ENCODE peak calls at places on chromosomes 12 and 14, in five cellular contexts. One of them, this sample, is unnamed. For H3K4me1 and H3K27me3, the result is how much of the 10 kb centered on the place peaks cover.

GRCh38 chr12:114746297-114747074 is 62.5 kb upstream of the TBX3 start:
- DNase-seq in IMR-90: peak
- DNase-seq in upper lobe of left lung: no peak
- DNase-seq in body of pancreas: no peak
- DNase-seq in heart left ventricle: no peak
- DNase-seq in this sample: no peak

GRCh38 chr12:28807535-28807934 is 341.5 kb upstream of the FAR2 start:
- DNase-seq in IMR-90: no peak
- DNase-seq in upper lobe of left lung: no peak
- DNase-seq in body of pancreas: no peak
- DNase-seq in heart left ventricle: no peak
- DNase-seq in this sample: no peak

GRCh38 chr12:69514111-69514510 is 43.9 kb downstream of the FRS2 start:
- DNase-seq in IMR-90: no peak
- DNase-seq in upper lobe of left lung: no peak
- DNase-seq in body of pancreas: no peak
- DNase-seq in heart left ventricle: no peak
- DNase-seq in this sample: no peak

GRCh38 chr14:29486132-29486531 is 441.5 kb downstream of the PRKD1 start:
- DNase-seq in IMR-90: no peak
- DNase-seq in upper lobe of left lung: no peak
- DNase-seq in body of pancreas: no peak
- DNase-seq in heart left ventricle: no peak
- DNase-seq in this sample: no peak

GRCh38 chr14:68814376-68815287 is 21.8 kb upstream of the ZFP36L1 start:
- DNase-seq in IMR-90: peak
- DNase-seq in upper lobe of left lung: no peak
- DNase-seq in body of pancreas: peak
- DNase-seq in heart left ventricle: no peak
- DNase-seq in this sample: peak

GRCh38 chr12:115341442-115341841 is 657.5 kb upstream of the TBX3 start:
- DNase-seq in IMR-90: peak
- DNase-seq in upper lobe of left lung: peak
- DNase-seq in body of pancreas: peak
- DNase-seq in heart left ventricle: peak
- DNase-seq in this sample: peak

GRCh38 chr14:79986251-79986650 is 225.1 kb downstream of the DIO2 start:
- DNase-seq in IMR-90: no peak
- DNase-seq in upper lobe of left lung: no peak
- DNase-seq in body of pancreas: no peak
- DNase-seq in heart left ventricle: no peak
- DNase-seq in this sample: no peak

GRCh38 chr14:69355955-69356321 is 42.2 kb downstream of the ERH start:
- DNase-seq in IMR-90: peak
- DNase-seq in upper lobe of left lung: no peak
- DNase-seq in body of pancreas: peak
- DNase-seq in heart left ventricle: no peak
- DNase-seq in this sample: no peak

GRCh38 chr14:103839569-103839968 is 7.8 kb downstream of the PPP1R13B start:
- DNase-seq in IMR-90: no peak
- DNase-seq in upper lobe of left lung: no peak
- DNase-seq in body of pancreas: no peak
- DNase-seq in heart left ventricle: no peak
- DNase-seq in this sample: no peak

GRCh38 chr12:121806556-121807308 is 2.9 kb downstream of the SETD1B start:
- DNase-seq in IMR-90: no peak
- DNase-seq in upper lobe of left lung: no peak
- DNase-seq in body of pancreas: no peak
- DNase-seq in heart left ventricle: peak
- DNase-seq in this sample: no peak

GRCh38 chr12:52245259-52245961 is 12.4 kb downstream of the KRT7 start:
- DNase-seq in IMR-90: no peak
- DNase-seq in upper lobe of left lung: no peak
- DNase-seq in body of pancreas: peak
- DNase-seq in heart left ventricle: no peak
- DNase-seq in this sample: no peak

GRCh38 chr12:52247622-52248540 is 14.8 kb downstream of the KRT7 start:
- DNase-seq in IMR-90: no peak
- DNase-seq in upper lobe of left lung: no peak
- DNase-seq in body of pancreas: no peak
- DNase-seq in heart left ventricle: peak
- DNase-seq in this sample: no peak

GRCh38 chr12:52245962-52246577 is 13.0 kb downstream of the KRT7 start:
- DNase-seq in IMR-90: no peak
- DNase-seq in upper lobe of left lung: no peak
- DNase-seq in body of pancreas: no peak
- DNase-seq in heart left ventricle: peak
- DNase-seq in this sample: no peak

GRCh38 chr12:52248541-52249035 is 15.5 kb downstream of the KRT7 start:
- DNase-seq in IMR-90: no peak
- DNase-seq in upper lobe of left lung: no peak
- DNase-seq in body of pancreas: no peak
- DNase-seq in heart left ventricle: peak
- DNase-seq in this sample: no peak

GRCh38 chr12:52246720-52247621 is 13.9 kb downstream of the KRT7 start:
- DNase-seq in IMR-90: no peak
- DNase-seq in upper lobe of left lung: peak
- DNase-seq in body of pancreas: peak
- DNase-seq in heart left ventricle: peak
- DNase-seq in this sample: peak
- TF ChIP-seq POLR2A in IMR-90: no peak
- TF ChIP-seq POLR2A in upper lobe of left lung: no peak
- TF ChIP-seq POLR2A in body of pancreas: peak
- TF ChIP-seq POLR2A in heart left ventricle: no peak
- TF ChIP-seq POLR2A in this sample: no peak

GRCh38 chr14:61396694-61397093 is 75.3 kb downstream of the PRKCH start:
- DNase-seq in IMR-90: no peak
- DNase-seq in upper lobe of left lung: no peak
- DNase-seq in body of pancreas: no peak
- DNase-seq in heart left ventricle: no peak
- DNase-seq in this sample: no peak
- H3K4me1 ChIP-seq in IMR-90: under half
- H3K4me1 ChIP-seq in upper lobe of left lung: under half
- H3K4me1 ChIP-seq in body of pancreas: under half
- H3K4me1 ChIP-seq in heart left ventricle: under half
- H3K4me1 ChIP-seq in this sample: under half

DNA sequence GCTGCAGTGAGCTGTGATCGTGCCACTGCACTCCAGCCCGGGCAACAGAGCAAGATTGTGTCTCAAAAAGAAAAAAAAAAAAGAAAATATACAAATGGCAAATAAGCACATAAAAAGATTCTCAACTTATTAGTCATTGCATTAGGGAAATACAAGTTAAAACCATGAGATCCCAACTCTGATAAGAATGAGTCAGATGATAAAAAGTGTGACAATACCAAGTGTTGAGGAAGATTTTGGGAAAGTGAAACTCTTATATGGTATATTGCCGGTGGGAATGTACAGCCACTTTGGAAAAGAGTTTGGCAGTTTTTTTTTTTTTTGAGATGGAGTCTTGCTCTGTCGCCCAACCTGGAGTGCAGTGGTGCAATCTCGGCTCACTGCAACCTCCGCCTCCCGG is 7.6 kb upstream of the PRPF40B start:
- DNase-seq in IMR-90: peak
- DNase-seq in upper lobe of left lung: no peak
- DNase-seq in body of pancreas: no peak
- DNase-seq in heart left ventricle: no peak
- DNase-seq in this sample: no peak
- H3K27me3 ChIP-seq in IMR-90: under half
- H3K27me3 ChIP-seq in upper lobe of left lung: under half
- H3K27me3 ChIP-seq in body of pancreas: under half
- H3K27me3 ChIP-seq in heart left ventricle: under half
- H3K27me3 ChIP-seq in this sample: under half

GRCh38 chr12:8697476-8698131 is at the start of gene RIMKLB:
- DNase-seq in IMR-90: peak
- DNase-seq in upper lobe of left lung: peak
- DNase-seq in body of pancreas: peak
- DNase-seq in heart left ventricle: peak
- DNase-seq in this sample: peak
- TF ChIP-seq POLR2A in IMR-90: peak
- TF ChIP-seq POLR2A in upper lobe of left lung: no peak
- TF ChIP-seq POLR2A in body of pancreas: peak
- TF ChIP-seq POLR2A in heart left ventricle: no peak
- TF ChIP-seq POLR2A in this sample: peak